ENCODE peak calls at places on chromosomes 2 and 18, in nine cellular contexts. C is effector memory CD8-positive, alpha-beta T cell; P is stimulated activated CD4-positive, alpha-beta T cell treated with anti-CD3 and anti-CD28 coated beads, Interleukin-1b, Interleukin-23, amount 100 ng/mL, for 48 hours; X is GM19239; D is T-helper 2 cell; Z is NCI-H2081; O is colonic mucosa; N is NCI-H226; V is EL. U is an unnamed sample.

GRCh38 chr2:19611491-19612332 is 253.3 kb upstream of the OSR1 start:
- DNase-seq in C (no peak), P (no peak), X (no peak), D (no peak), Z (no peak), O (no peak), N (peak; percentile 96), V (peak; percentile 97), U (no peak)

GRCh38 chr18:1505856-1506255 is 601.2 kb downstream of the ADCYAP1 start:
- DNase-seq in C (no peak), P (no peak), X (no peak), D (no peak), Z (no peak), O (no peak), N (no peak), V (no peak), U (no peak)

GRCh38 chr2:201931955-201932354 is 101.7 kb upstream of the FZD7 start:
- DNase-seq in C (no peak), P (no peak), X (no peak), D (no peak), Z (no peak), O (no peak), N (no peak), V (peak; percentile 69), U (no peak)

GRCh38 chr2:233414273-233414654 is 60.0 kb downstream of the DGKD start:
- DNase-seq in C (no peak), P (no peak), X (no peak), D (no peak), Z (no peak), O (no peak), N (peak; percentile 22), V (peak; percentile 36), U (no peak)

GRCh38 chr2:145203931-145204330 is 684.0 kb upstream of the ZEB2 start:
- DNase-seq in C (no peak), P (no peak), X (no peak), D (no peak), Z (no peak), O (no peak), N (no peak), V (no peak), U (no peak)

GRCh38 chr18:68627812-68628211 is 87.1 kb downstream of the TMX3 start:
- DNase-seq in C (no peak), P (no peak), X (no peak), D (no peak), Z (no peak), O (no peak), N (no peak), V (no peak), U (no peak)

GRCh38 chr18:51082571-51083264 is 52.7 kb downstream of the SMAD4 start:
- DNase-seq in C (no peak), P (no peak), X (no peak), D (peak; percentile 28), Z (no peak), O (no peak), N (peak; percentile 67), V (peak; percentile 34), U (no peak)

GRCh38 chr18:45540146-45540545 is 75.1 kb upstream of the SLC14A2 start:
- DNase-seq in C (no peak), P (no peak), X (no peak), D (no peak), Z (no peak), O (no peak), N (no peak), V (no peak), U (no peak)

GRCh38 chr2:219510512-219511135 is 3.7 kb upstream of the ASIC4 start:
- DNase-seq in C (no peak), P (no peak), X (no peak), D (no peak), Z (no peak), O (no peak), N (no peak), V (no peak), U (no peak)

GRCh38 chr2:164351536-164351935 is 269.7 kb downstream of the GRB14 start:
- DNase-seq in C (no peak), P (no peak), X (no peak), D (no peak), Z (no peak), O (no peak), N (no peak), V (no peak), U (no peak)

GRCh38 chr2:234025475-234025874 is 25.0 kb upstream of the SPP2 start:
- DNase-seq in C (no peak), P (no peak), X (peak; percentile 36), D (peak; percentile 65), Z (no peak), O (no peak), N (no peak), V (no peak), U (peak; percentile 4)

GRCh38 chr2:116117845-116118244 is 1675.4 kb downstream of the DPP10 start:
- DNase-seq in C (no peak), P (no peak), X (no peak), D (no peak), Z (no peak), O (no peak), N (no peak), V (no peak), U (no peak)

GRCh38 chr18:75330308-75330707 is 97.2 kb downstream of the SMIM21 start:
- DNase-seq in C (no peak), P (no peak), X (no peak), D (no peak), Z (no peak), O (no peak), N (no peak), V (no peak), U (no peak)

GRCh38 chr2:42367835-42368234 is 6.8 kb upstream of the COX7A2L start:
- DNase-seq in C (no peak), P (no peak), X (no peak), D (no peak), Z (no peak), O (no peak), N (no peak), V (no peak), U (no peak)

GRCh38 chr2:98734157-98734556 is 3.2 kb upstream of the MGAT4A start:
- DNase-seq in C (no peak), P (no peak), X (no peak), D (no peak), Z (no peak), O (no peak), N (no peak), V (no peak), U (no peak)

GRCh38 chr2:205025580-205026240 is 480.4 kb downstream of the PARD3B start:
- DNase-seq in C (no peak), P (no peak), X (no peak), D (peak; percentile 19), Z (no peak), O (no peak), N (no peak), V (no peak), U (no peak)

GRCh38 chr2:64202206-64202864 is 58.1 kb upstream of the PELI1 start:
- DNase-seq in C (no peak), P (no peak), X (no peak), D (peak; percentile 11), Z (no peak), O (no peak), N (no peak), V (no peak), U (no peak)

GRCh38 chr2:102194609-102195268 is 7.9 kb downstream of the IL1RL2 start:
- DNase-seq in C (no peak), P (no peak), X (no peak), D (no peak), Z (no peak), O (no peak), N (no peak), V (no peak), U (no peak)

GRCh38 chr18:11750581-11751304 is 61.7 kb downstream of the GNAL start:
- DNase-seq in C (no peak), P (no peak), X (no peak), D (no peak), Z (no peak), O (no peak), N (no peak), V (no peak), U (no peak)

U was measured in NK-92 treated with Interleukin-12 subunit alpha and Interleukin-12 subunit beta, amount 100 ng/mL, for 24 hours.